ENCODE peak calls at places on chromosomes 3 and 15, in four cellular contexts. One of them, this sample, is unnamed. For H3K27me3, the result is how much of the 10 kb centered on the place peaks cover.

GRCh38 chr3:153829596-153830170 is 291.5 kb upstream of the ARHGEF26 start:
- DNase-seq in GM12878: no peak
- DNase-seq in HepG2: no peak
- DNase-seq in K562: no peak
- DNase-seq in this sample: no peak

GRCh38 chr3:39644176-39644575 is 165.2 kb upstream of the MYRIP start:
- DNase-seq in GM12878: no peak
- DNase-seq in HepG2: no peak
- DNase-seq in K562: no peak
- DNase-seq in this sample: no peak

GRCh38 chr15:91952216-91952615 is 98.7 kb downstream of the SLCO3A1 start:
- DNase-seq in GM12878: no peak
- DNase-seq in HepG2: no peak
- DNase-seq in K562: no peak
- DNase-seq in this sample: no peak

GRCh38 chr3:124609402-124609801 is 120.8 kb upstream of the UMPS start:
- DNase-seq in GM12878: no peak
- DNase-seq in HepG2: no peak
- DNase-seq in K562: no peak
- DNase-seq in this sample: no peak

GRCh38 chr3:150443331-150443741 is 35.2 kb downstream of the TSC22D2 start:
- DNase-seq in GM12878: no peak
- DNase-seq in HepG2: no peak
- DNase-seq in K562: no peak
- DNase-seq in this sample: no peak

GRCh38 chr3:178443634-178444033 is 92.6 kb upstream of the KCNMB2 start:
- DNase-seq in GM12878: no peak
- DNase-seq in HepG2: no peak
- DNase-seq in K562: no peak
- DNase-seq in this sample: no peak

GRCh38 chr3:46717447-46718231 is at the start of gene PRSS50:
- DNase-seq in GM12878: no peak
- DNase-seq in HepG2: no peak
- DNase-seq in K562: peak
- DNase-seq in this sample: no peak

GRCh38 chr15:76431936-76432335 is 95.4 kb downstream of the ISL2 start:
- DNase-seq in GM12878: no peak
- DNase-seq in HepG2: no peak
- DNase-seq in K562: no peak
- DNase-seq in this sample: peak

GRCh38 chr15:45307230-45307924 is 55.3 kb downstream of the SLC28A2 start:
- DNase-seq in GM12878: peak
- DNase-seq in HepG2: peak
- DNase-seq in K562: no peak
- DNase-seq in this sample: no peak

GRCh38 chr3:59572106-59572505 is 522.3 kb upstream of the CFAP20DC start:
- DNase-seq in GM12878: no peak
- DNase-seq in HepG2: no peak
- DNase-seq in K562: no peak
- DNase-seq in this sample: no peak

GRCh38 chr3:37671000-37671483 is 190.6 kb upstream of the CTDSPL start:
- DNase-seq in GM12878: no peak
- DNase-seq in HepG2: no peak
- DNase-seq in K562: no peak
- DNase-seq in this sample: no peak

GRCh38 chr3:88180398-88180999 is 30.7 kb downstream of the C3orf38 start:
- DNase-seq in GM12878: peak
- DNase-seq in HepG2: no peak
- DNase-seq in K562: no peak
- DNase-seq in this sample: no peak

GRCh38 chr3:27943106-27943505 is 221.0 kb upstream of the EOMES start:
- DNase-seq in GM12878: no peak
- DNase-seq in HepG2: peak
- DNase-seq in K562: no peak
- DNase-seq in this sample: no peak

GRCh38 chr3:50237133-50237651 is 1.2 kb downstream of the GNAI2 start:
- DNase-seq in GM12878: no peak
- DNase-seq in HepG2: no peak
- DNase-seq in K562: peak
- DNase-seq in this sample: peak

GRCh38 chr15:39498642-39499041 is 82.2 kb upstream of the THBS1 start:
- DNase-seq in GM12878: no peak
- DNase-seq in HepG2: no peak
- DNase-seq in K562: no peak
- DNase-seq in this sample: no peak

GRCh38 chr3:11364181-11364580 is 92.0 kb downstream of the ATG7 start:
- DNase-seq in GM12878: no peak
- DNase-seq in HepG2: no peak
- DNase-seq in K562: no peak
- DNase-seq in this sample: no peak

GRCh38 chr3:8942746-8943488 is 20.4 kb downstream of the RAD18 start:
- DNase-seq in GM12878: no peak
- DNase-seq in HepG2: no peak
- DNase-seq in K562: no peak
- DNase-seq in this sample: no peak

GRCh38 chr3:44554626-44555592 is at the start of gene ZKSCAN7:
- DNase-seq in GM12878: no peak
- DNase-seq in HepG2: peak
- DNase-seq in K562: no peak
- DNase-seq in this sample: peak

GRCh38 chr15:68318931-68319909 is 41.7 kb downstream of the FEM1B start:
- DNase-seq in GM12878: no peak
- DNase-seq in HepG2: no peak
- DNase-seq in K562: no peak
- DNase-seq in this sample: no peak
- TF ChIP-seq YY1 in GM12878: no peak
- TF ChIP-seq YY1 in HepG2: no peak
- TF ChIP-seq YY1 in K562: no peak
- TF ChIP-seq YY1 in this sample: no peak

GRCh38 chr15:69719527-69719926 is 266.9 kb downstream of the RPLP1 start:
- DNase-seq in GM12878: no peak
- DNase-seq in HepG2: no peak
- DNase-seq in K562: no peak
- DNase-seq in this sample: no peak
- TF ChIP-seq HDAC2 in GM12878: no peak
- TF ChIP-seq HDAC2 in HepG2: no peak
- TF ChIP-seq HDAC2 in K562: no peak
- TF ChIP-seq HDAC2 in this sample: no peak

GRCh38 chr3:72633101-72633500 is 215.1 kb downstream of the SHQ1 start:
- DNase-seq in GM12878: no peak
- DNase-seq in HepG2: no peak
- DNase-seq in K562: no peak
- DNase-seq in this sample: no peak

GRCh38 chr3:72635551-72635950 is 212.7 kb downstream of the SHQ1 start:
- DNase-seq in GM12878: no peak
- DNase-seq in HepG2: no peak
- DNase-seq in K562: no peak
- DNase-seq in this sample: no peak

GRCh38 chr3:72632129-72632528 is 216.1 kb downstream of the SHQ1 start:
- DNase-seq in GM12878: no peak
- DNase-seq in HepG2: no peak
- DNase-seq in K562: no peak
- DNase-seq in this sample: no peak

GRCh38 chr3:72633534-72633933 is 214.7 kb downstream of the SHQ1 start:
- DNase-seq in GM12878: no peak
- DNase-seq in HepG2: no peak
- DNase-seq in K562: no peak
- DNase-seq in this sample: no peak

GRCh38 chr3:72634128-72634527 is 214.1 kb downstream of the SHQ1 start:
- DNase-seq in GM12878: peak
- DNase-seq in HepG2: no peak
- DNase-seq in K562: no peak
- DNase-seq in this sample: no peak
- H3K27me3 ChIP-seq in GM12878: under half
- H3K27me3 ChIP-seq in HepG2: under half
- H3K27me3 ChIP-seq in K562: under half
- H3K27me3 ChIP-seq in this sample: under half

GRCh38 chr3:99211309-99211708 is 309.8 kb upstream of the DCBLD2 start:
- DNase-seq in GM12878: no peak
- DNase-seq in HepG2: no peak
- DNase-seq in K562: no peak
- DNase-seq in this sample: no peak
- TF ChIP-seq YY1 in GM12878: no peak
- TF ChIP-seq YY1 in HepG2: no peak
- TF ChIP-seq YY1 in K562: no peak
- TF ChIP-seq YY1 in this sample: no peak

DNA sequence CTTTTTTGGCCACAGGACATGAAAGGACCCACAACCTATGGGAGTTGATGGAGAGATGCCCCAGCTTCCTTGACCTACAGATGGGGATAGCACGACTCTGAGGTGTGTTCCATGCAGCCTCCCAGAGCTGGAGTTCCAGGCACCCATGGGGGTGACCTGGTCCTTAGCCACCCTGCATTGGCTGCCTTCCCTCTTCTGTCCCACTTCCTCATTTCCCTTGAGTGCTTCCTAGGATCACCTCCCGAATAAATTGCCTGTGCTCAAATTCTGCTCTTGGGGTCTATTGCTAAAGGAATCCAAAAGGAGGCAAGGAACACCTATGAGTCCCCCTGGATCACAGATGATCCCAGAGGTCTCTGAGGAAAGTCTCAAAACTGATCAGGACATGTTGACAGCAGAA is 24.7 kb upstream of the VIPR1 start:
- DNase-seq in GM12878: no peak
- DNase-seq in HepG2: no peak
- DNase-seq in K562: peak
- DNase-seq in this sample: no peak
- TF ChIP-seq HDAC2 in GM12878: no peak
- TF ChIP-seq HDAC2 in HepG2: no peak
- TF ChIP-seq HDAC2 in K562: no peak
- TF ChIP-seq HDAC2 in this sample: no peak

DNA sequence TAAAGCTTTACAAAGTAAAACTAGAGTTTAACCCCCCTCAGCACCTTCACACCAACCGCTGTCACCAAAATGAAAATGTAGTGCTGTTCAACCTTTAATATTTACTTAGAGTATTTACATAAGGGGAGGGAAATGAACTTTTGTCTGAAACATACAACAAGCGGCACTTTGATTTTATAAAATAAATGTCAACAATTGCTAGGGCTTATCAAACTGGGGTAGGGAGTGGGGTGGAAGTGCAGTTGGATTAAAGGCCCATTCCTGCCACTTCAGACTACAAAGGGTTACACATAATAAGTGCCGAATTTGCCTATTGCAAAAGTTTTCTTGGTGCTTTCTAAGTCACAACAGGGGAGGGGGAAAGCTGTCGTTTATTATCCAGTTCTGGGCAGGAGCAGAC is 16.7 kb downstream of the SOX2 start:
- DNase-seq in GM12878: no peak
- DNase-seq in HepG2: peak
- DNase-seq in K562: no peak
- DNase-seq in this sample: no peak
- H3K27me3 ChIP-seq in GM12878: under half
- H3K27me3 ChIP-seq in HepG2: under half
- H3K27me3 ChIP-seq in K562: under half
- H3K27me3 ChIP-seq in this sample: under half

This sample was measured in H1.